ENCODE peak calls at places on chromosomes 4 and X, in nine cellular contexts. One of them, this sample, is unnamed.

GRCh38 chr4:21765810-21766407 is 182.7 kb downstream of the KCNIP4 start:
- DNase-seq in CD8-positive, alpha-beta T cell: no peak
- DNase-seq in ovary: no peak
- DNase-seq in left lung: no peak
- DNase-seq in lower leg skin: no peak
- DNase-seq in mammary epithelial cell: peak
- DNase-seq in progenitor cell of endocrine pancreas: peak
- DNase-seq in upper lobe of right lung: no peak
- DNase-seq in fibroblast of pulmonary artery: peak
- DNase-seq in this sample: no peak

GRCh38 chr4:110514889-110515479 is 39.0 kb downstream of the ENPEP start:
- DNase-seq in CD8-positive, alpha-beta T cell: no peak
- DNase-seq in ovary: no peak
- DNase-seq in left lung: no peak
- DNase-seq in lower leg skin: no peak
- DNase-seq in mammary epithelial cell: peak
- DNase-seq in progenitor cell of endocrine pancreas: no peak
- DNase-seq in upper lobe of right lung: no peak
- DNase-seq in fibroblast of pulmonary artery: peak
- DNase-seq in this sample: no peak

GRCh38 chr4:26372525-26373172 is 51.8 kb downstream of the RBPJ start:
- DNase-seq in CD8-positive, alpha-beta T cell: peak
- DNase-seq in ovary: no peak
- DNase-seq in left lung: no peak
- DNase-seq in lower leg skin: no peak
- DNase-seq in mammary epithelial cell: peak
- DNase-seq in progenitor cell of endocrine pancreas: no peak
- DNase-seq in upper lobe of right lung: no peak
- DNase-seq in fibroblast of pulmonary artery: peak
- DNase-seq in this sample: no peak

GRCh38 chr4:176437756-176438155 is 118.0 kb downstream of the SPCS3 start:
- DNase-seq in CD8-positive, alpha-beta T cell: no peak
- DNase-seq in ovary: no peak
- DNase-seq in left lung: no peak
- DNase-seq in lower leg skin: no peak
- DNase-seq in mammary epithelial cell: peak
- DNase-seq in progenitor cell of endocrine pancreas: no peak
- DNase-seq in upper lobe of right lung: no peak
- DNase-seq in fibroblast of pulmonary artery: no peak
- DNase-seq in this sample: no peak

GRCh38 chr4:72136429-72136828 is 104.6 kb downstream of the NPFFR2 start:
- DNase-seq in CD8-positive, alpha-beta T cell: no peak
- DNase-seq in ovary: no peak
- DNase-seq in left lung: no peak
- DNase-seq in lower leg skin: no peak
- DNase-seq in mammary epithelial cell: no peak
- DNase-seq in progenitor cell of endocrine pancreas: no peak
- DNase-seq in upper lobe of right lung: no peak
- DNase-seq in fibroblast of pulmonary artery: no peak
- DNase-seq in this sample: no peak

GRCh38 chr4:113539408-113539807 is 222.1 kb downstream of the CAMK2D start:
- DNase-seq in CD8-positive, alpha-beta T cell: no peak
- DNase-seq in ovary: no peak
- DNase-seq in left lung: no peak
- DNase-seq in lower leg skin: no peak
- DNase-seq in mammary epithelial cell: peak
- DNase-seq in progenitor cell of endocrine pancreas: no peak
- DNase-seq in upper lobe of right lung: no peak
- DNase-seq in fibroblast of pulmonary artery: peak
- DNase-seq in this sample: no peak

GRCh38 chr4:80096175-80096850 is 23.3 kb upstream of the ANTXR2 start:
- DNase-seq in CD8-positive, alpha-beta T cell: no peak
- DNase-seq in ovary: no peak
- DNase-seq in left lung: no peak
- DNase-seq in lower leg skin: no peak
- DNase-seq in mammary epithelial cell: no peak
- DNase-seq in progenitor cell of endocrine pancreas: no peak
- DNase-seq in upper lobe of right lung: no peak
- DNase-seq in fibroblast of pulmonary artery: no peak
- DNase-seq in this sample: no peak

GRCh38 chrX:9253211-9253610 is 211.6 kb upstream of the TBL1X start:
- DNase-seq in CD8-positive, alpha-beta T cell: no peak
- DNase-seq in ovary: no peak
- DNase-seq in left lung: no peak
- DNase-seq in lower leg skin: no peak
- DNase-seq in mammary epithelial cell: no peak
- DNase-seq in progenitor cell of endocrine pancreas: no peak
- DNase-seq in upper lobe of right lung: no peak
- DNase-seq in fibroblast of pulmonary artery: no peak
- DNase-seq in this sample: no peak

GRCh38 chr4:154158756-154159155 is 332.8 kb downstream of the DCHS2 start:
- DNase-seq in CD8-positive, alpha-beta T cell: no peak
- DNase-seq in ovary: no peak
- DNase-seq in left lung: no peak
- DNase-seq in lower leg skin: no peak
- DNase-seq in mammary epithelial cell: no peak
- DNase-seq in progenitor cell of endocrine pancreas: no peak
- DNase-seq in upper lobe of right lung: no peak
- DNase-seq in fibroblast of pulmonary artery: no peak
- DNase-seq in this sample: no peak

GRCh38 chrX:124028177-124028576 is 66.7 kb downstream of the STAG2 start:
- DNase-seq in CD8-positive, alpha-beta T cell: no peak
- DNase-seq in ovary: no peak
- DNase-seq in left lung: no peak
- DNase-seq in lower leg skin: no peak
- DNase-seq in mammary epithelial cell: peak
- DNase-seq in progenitor cell of endocrine pancreas: no peak
- DNase-seq in upper lobe of right lung: no peak
- DNase-seq in fibroblast of pulmonary artery: peak
- DNase-seq in this sample: no peak

GRCh38 chrX:80139564-80139963 is 125.0 kb downstream of the TBX22 start:
- DNase-seq in CD8-positive, alpha-beta T cell: no peak
- DNase-seq in ovary: no peak
- DNase-seq in left lung: no peak
- DNase-seq in lower leg skin: no peak
- DNase-seq in mammary epithelial cell: no peak
- DNase-seq in progenitor cell of endocrine pancreas: no peak
- DNase-seq in upper lobe of right lung: no peak
- DNase-seq in fibroblast of pulmonary artery: no peak
- DNase-seq in this sample: no peak

GRCh38 chr4:127211377-127212268 is 421.1 kb upstream of the INTU start:
- DNase-seq in CD8-positive, alpha-beta T cell: no peak
- DNase-seq in ovary: no peak
- DNase-seq in left lung: no peak
- DNase-seq in lower leg skin: no peak
- DNase-seq in mammary epithelial cell: no peak
- DNase-seq in progenitor cell of endocrine pancreas: no peak
- DNase-seq in upper lobe of right lung: no peak
- DNase-seq in fibroblast of pulmonary artery: no peak
- DNase-seq in this sample: no peak

GRCh38 chr4:39970559-39971270 is 7.0 kb downstream of the PDS5A start:
- DNase-seq in CD8-positive, alpha-beta T cell: no peak
- DNase-seq in ovary: no peak
- DNase-seq in left lung: peak
- DNase-seq in lower leg skin: no peak
- DNase-seq in mammary epithelial cell: no peak
- DNase-seq in progenitor cell of endocrine pancreas: no peak
- DNase-seq in upper lobe of right lung: peak
- DNase-seq in fibroblast of pulmonary artery: peak
- DNase-seq in this sample: no peak

GRCh38 chr4:32025840-32026459 is 1305.8 kb downstream of the PCDH7 start:
- DNase-seq in CD8-positive, alpha-beta T cell: no peak
- DNase-seq in ovary: no peak
- DNase-seq in left lung: no peak
- DNase-seq in lower leg skin: no peak
- DNase-seq in mammary epithelial cell: peak
- DNase-seq in progenitor cell of endocrine pancreas: no peak
- DNase-seq in upper lobe of right lung: no peak
- DNase-seq in fibroblast of pulmonary artery: peak
- DNase-seq in this sample: no peak

DNA sequence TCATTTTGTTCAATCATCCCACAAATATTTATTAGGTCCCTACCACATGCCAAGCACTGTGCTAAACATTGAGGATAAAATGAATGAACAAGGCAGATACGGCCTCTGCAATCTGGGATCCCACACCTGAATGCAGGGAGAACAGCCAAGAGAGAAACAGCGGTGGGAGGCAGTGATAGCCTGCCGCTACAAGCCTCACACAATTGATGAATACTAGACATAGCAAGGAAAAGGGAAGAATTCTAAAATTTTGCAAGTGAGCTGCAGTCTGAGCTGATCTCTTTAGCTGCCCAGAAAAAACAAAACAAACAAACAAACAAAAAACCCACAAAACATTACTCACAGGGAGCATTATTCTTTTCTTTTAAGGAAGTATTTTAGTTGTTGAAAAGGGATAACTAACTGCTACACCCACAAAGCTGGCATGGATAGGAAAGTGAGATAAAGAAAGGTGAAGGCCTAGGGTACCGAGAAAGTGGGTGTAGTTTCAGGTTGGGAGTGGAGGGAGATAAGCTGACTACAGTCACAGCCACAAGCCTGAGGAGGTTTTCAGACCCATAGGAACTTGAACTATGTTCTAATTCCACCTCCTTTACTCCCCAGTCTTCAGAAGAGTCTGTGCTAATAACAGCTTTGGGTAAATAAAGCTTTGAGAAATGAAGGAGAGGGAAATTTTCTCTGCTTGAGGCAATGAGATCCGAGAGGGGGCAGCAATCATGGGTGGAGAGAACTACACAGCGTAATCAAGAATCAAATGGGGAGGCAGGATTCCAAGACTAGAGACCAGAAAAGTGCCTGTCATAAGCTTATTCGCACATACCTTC is 85.4 kb downstream of the SH3RF1 start:
- DNase-seq in CD8-positive, alpha-beta T cell: no peak
- DNase-seq in ovary: no peak
- DNase-seq in left lung: no peak
- DNase-seq in lower leg skin: no peak
- DNase-seq in mammary epithelial cell: peak
- DNase-seq in progenitor cell of endocrine pancreas: no peak
- DNase-seq in upper lobe of right lung: no peak
- DNase-seq in fibroblast of pulmonary artery: no peak
- DNase-seq in this sample: no peak
- TF ChIP-seq CTCF in CD8-positive, alpha-beta T cell: no peak
- TF ChIP-seq CTCF in ovary: no peak
- TF ChIP-seq CTCF in left lung: no peak
- TF ChIP-seq CTCF in lower leg skin: no peak
- TF ChIP-seq CTCF in mammary epithelial cell: no peak
- TF ChIP-seq CTCF in progenitor cell of endocrine pancreas: no peak
- TF ChIP-seq CTCF in upper lobe of right lung: peak
- TF ChIP-seq CTCF in fibroblast of pulmonary artery: peak
- TF ChIP-seq CTCF in this sample: no peak

GRCh38 chrX:1246816-1247215 is 21.8 kb upstream of the CSF2RA start:
- DNase-seq in CD8-positive, alpha-beta T cell: peak
- DNase-seq in ovary: peak
- DNase-seq in left lung: peak
- DNase-seq in lower leg skin: peak
- DNase-seq in mammary epithelial cell: peak
- DNase-seq in progenitor cell of endocrine pancreas: peak
- DNase-seq in upper lobe of right lung: peak
- DNase-seq in fibroblast of pulmonary artery: peak
- DNase-seq in this sample: peak
- TF ChIP-seq CTCF in CD8-positive, alpha-beta T cell: peak
- TF ChIP-seq CTCF in ovary: no peak
- TF ChIP-seq CTCF in left lung: peak
- TF ChIP-seq CTCF in lower leg skin: no peak
- TF ChIP-seq CTCF in mammary epithelial cell: peak
- TF ChIP-seq CTCF in progenitor cell of endocrine pancreas: peak
- TF ChIP-seq CTCF in upper lobe of right lung: peak
- TF ChIP-seq CTCF in fibroblast of pulmonary artery: peak
- TF ChIP-seq CTCF in this sample: peak

DNA sequence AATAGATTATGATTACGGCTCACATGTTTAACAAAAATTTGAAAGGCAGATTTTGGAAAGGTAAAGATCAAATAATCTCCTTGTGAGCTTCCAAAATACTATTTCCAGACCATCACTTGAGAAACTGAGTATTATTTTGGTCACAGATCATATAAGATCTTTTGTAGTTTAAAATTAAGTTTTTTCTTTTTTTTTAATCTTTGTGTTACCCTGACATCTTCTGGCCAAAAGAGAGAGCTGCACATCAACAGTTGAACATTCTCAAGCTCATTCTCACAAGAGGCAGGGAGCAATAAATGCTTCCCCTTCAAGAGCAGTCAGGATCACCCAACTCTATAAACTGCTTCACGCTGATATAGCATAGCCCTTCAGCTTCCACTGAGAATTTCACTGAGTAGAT is 15.9 kb downstream of the TMEM192 start:
- DNase-seq in CD8-positive, alpha-beta T cell: no peak
- DNase-seq in ovary: no peak
- DNase-seq in left lung: no peak
- DNase-seq in lower leg skin: no peak
- DNase-seq in mammary epithelial cell: no peak
- DNase-seq in progenitor cell of endocrine pancreas: no peak
- DNase-seq in upper lobe of right lung: no peak
- DNase-seq in fibroblast of pulmonary artery: peak
- DNase-seq in this sample: no peak
- TF ChIP-seq CTCF in CD8-positive, alpha-beta T cell: peak
- TF ChIP-seq CTCF in ovary: no peak
- TF ChIP-seq CTCF in left lung: no peak
- TF ChIP-seq CTCF in lower leg skin: no peak
- TF ChIP-seq CTCF in mammary epithelial cell: peak
- TF ChIP-seq CTCF in progenitor cell of endocrine pancreas: peak
- TF ChIP-seq CTCF in upper lobe of right lung: peak
- TF ChIP-seq CTCF in fibroblast of pulmonary artery: peak
- TF ChIP-seq CTCF in this sample: peak

GRCh38 chr4:121273191-121273590 is 107.6 kb downstream of the QRFPR start:
- DNase-seq in CD8-positive, alpha-beta T cell: no peak
- DNase-seq in ovary: no peak
- DNase-seq in left lung: no peak
- DNase-seq in lower leg skin: no peak
- DNase-seq in mammary epithelial cell: no peak
- DNase-seq in progenitor cell of endocrine pancreas: no peak
- DNase-seq in upper lobe of right lung: no peak
- DNase-seq in fibroblast of pulmonary artery: no peak
- DNase-seq in this sample: no peak

GRCh38 chr4:121283319-121283718 is 97.5 kb downstream of the QRFPR start:
- DNase-seq in CD8-positive, alpha-beta T cell: no peak
- DNase-seq in ovary: no peak
- DNase-seq in left lung: no peak
- DNase-seq in lower leg skin: no peak
- DNase-seq in mammary epithelial cell: no peak
- DNase-seq in progenitor cell of endocrine pancreas: no peak
- DNase-seq in upper lobe of right lung: no peak
- DNase-seq in fibroblast of pulmonary artery: no peak
- DNase-seq in this sample: no peak

GRCh38 chr4:121278811-121279368 is 101.9 kb downstream of the QRFPR start:
- DNase-seq in CD8-positive, alpha-beta T cell: no peak
- DNase-seq in ovary: no peak
- DNase-seq in left lung: no peak
- DNase-seq in lower leg skin: no peak
- DNase-seq in mammary epithelial cell: peak
- DNase-seq in progenitor cell of endocrine pancreas: no peak
- DNase-seq in upper lobe of right lung: no peak
- DNase-seq in fibroblast of pulmonary artery: peak
- DNase-seq in this sample: no peak

GRCh38 chr4:121272526-121272925 is 108.3 kb downstream of the QRFPR start:
- DNase-seq in CD8-positive, alpha-beta T cell: no peak
- DNase-seq in ovary: no peak
- DNase-seq in left lung: no peak
- DNase-seq in lower leg skin: no peak
- DNase-seq in mammary epithelial cell: peak
- DNase-seq in progenitor cell of endocrine pancreas: no peak
- DNase-seq in upper lobe of right lung: no peak
- DNase-seq in fibroblast of pulmonary artery: peak
- DNase-seq in this sample: no peak

GRCh38 chr4:121277194-121278105 is 103.4 kb downstream of the QRFPR start:
- DNase-seq in CD8-positive, alpha-beta T cell: no peak
- DNase-seq in ovary: no peak
- DNase-seq in left lung: no peak
- DNase-seq in lower leg skin: no peak
- DNase-seq in mammary epithelial cell: peak
- DNase-seq in progenitor cell of endocrine pancreas: no peak
- DNase-seq in upper lobe of right lung: no peak
- DNase-seq in fibroblast of pulmonary artery: peak
- DNase-seq in this sample: no peak
- TF ChIP-seq CTCF in CD8-positive, alpha-beta T cell: no peak
- TF ChIP-seq CTCF in ovary: no peak
- TF ChIP-seq CTCF in left lung: no peak
- TF ChIP-seq CTCF in lower leg skin: no peak
- TF ChIP-seq CTCF in mammary epithelial cell: peak
- TF ChIP-seq CTCF in progenitor cell of endocrine pancreas: peak
- TF ChIP-seq CTCF in upper lobe of right lung: no peak
- TF ChIP-seq CTCF in fibroblast of pulmonary artery: peak
- TF ChIP-seq CTCF in this sample: peak

This sample was measured in CD14-positive monocyte.